ENCODE peak calls at places on chromosomes 6 and 20, in seven cellular contexts. V is SK-N-SH, C is K562, Q is HCT116, W is HepG2, K is H1, A is GM12878. X is an unnamed sample.

GRCh38 chr6:73134588-73134987 is 90.7 kb downstream of the KHDC1L start:
- DNase-seq in V (peak), C (peak), Q (peak), W (peak), K (peak), A (no peak), X (peak)

GRCh38 chr6:32290886-32291450 is 67.1 kb upstream of the NOTCH4 start:
- DNase-seq in V (no peak), C (no peak), Q (no peak), W (no peak), K (no peak), A (no peak), X (no peak)

GRCh38 chr6:168675375-168675774 is 234.4 kb downstream of the SMOC2 start:
- DNase-seq in V (no peak), C (no peak), Q (no peak), W (no peak), K (no peak), A (no peak), X (no peak)

GRCh38 chr6:48086187-48086586 is 24.8 kb downstream of the PTCHD4 start:
- DNase-seq in V (no peak), C (no peak), Q (no peak), W (no peak), K (no peak), A (no peak), X (no peak)

GRCh38 chr6:11055127-11055627 is 11.1 kb upstream of the ELOVL2 start:
- DNase-seq in V (no peak), C (no peak), Q (no peak), W (peak), K (no peak), A (no peak), X (no peak)

GRCh38 chr6:42978487-42978792 is 541 bp downstream of the PEX6 start:
- DNase-seq in V (no peak), C (peak), Q (no peak), W (no peak), K (no peak), A (no peak), X (no peak)

GRCh38 chr6:159094444-159095252 is 49.9 kb upstream of the TAGAP start:
- DNase-seq in V (no peak), C (no peak), Q (no peak), W (no peak), K (no peak), A (no peak), X (no peak)

GRCh38 chr20:51340451-51340840 is 202.1 kb downstream of the NFATC2 start:
- DNase-seq in V (no peak), C (peak), Q (no peak), W (no peak), K (no peak), A (no peak), X (no peak)

GRCh38 chr6:31575335-31575901 is at the start of gene TNF:
- DNase-seq in V (no peak), C (no peak), Q (no peak), W (no peak), K (no peak), A (peak), X (peak)

GRCh38 chr6:122322824-122323223 is 76.6 kb upstream of the HSF2 start:
- DNase-seq in V (peak), C (no peak), Q (no peak), W (no peak), K (no peak), A (no peak), X (no peak)

GRCh38 chr6:53793318-53793975 is 1.4 kb upstream of the LRRC1 start:
- DNase-seq in V (peak), C (no peak), Q (peak), W (peak), K (no peak), A (no peak), X (peak)

DNA sequence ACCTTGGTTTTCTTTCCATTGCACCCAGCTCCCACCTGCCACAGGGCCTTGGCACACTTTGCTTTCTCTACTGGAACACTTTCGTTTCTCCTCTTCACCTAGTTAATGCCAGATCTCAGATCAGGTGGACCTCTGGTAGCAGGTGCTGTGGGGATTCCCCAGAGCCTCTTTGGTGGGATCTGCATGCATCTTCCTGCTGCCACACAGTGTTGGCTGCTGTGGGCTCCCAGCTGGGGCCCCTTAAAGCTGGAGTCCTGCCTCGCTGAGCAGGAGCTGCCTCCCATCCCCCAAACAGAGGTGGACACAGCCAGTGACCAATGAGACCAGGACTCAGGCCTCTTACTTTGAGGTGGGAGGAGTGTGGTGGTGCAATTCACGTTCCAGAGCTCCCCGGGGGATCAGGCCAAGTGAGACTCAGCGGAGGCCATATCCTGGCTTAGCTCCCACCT is 28.4 kb downstream of the CEBPB start:
- DNase-seq in V (no peak), C (peak), Q (no peak), W (peak), K (no peak), A (no peak), X (no peak)
- TF ChIP-seq JUND in V (no peak), C (no peak), Q (no peak), W (no peak), K (no peak), A (no peak), X (no peak)

DNA sequence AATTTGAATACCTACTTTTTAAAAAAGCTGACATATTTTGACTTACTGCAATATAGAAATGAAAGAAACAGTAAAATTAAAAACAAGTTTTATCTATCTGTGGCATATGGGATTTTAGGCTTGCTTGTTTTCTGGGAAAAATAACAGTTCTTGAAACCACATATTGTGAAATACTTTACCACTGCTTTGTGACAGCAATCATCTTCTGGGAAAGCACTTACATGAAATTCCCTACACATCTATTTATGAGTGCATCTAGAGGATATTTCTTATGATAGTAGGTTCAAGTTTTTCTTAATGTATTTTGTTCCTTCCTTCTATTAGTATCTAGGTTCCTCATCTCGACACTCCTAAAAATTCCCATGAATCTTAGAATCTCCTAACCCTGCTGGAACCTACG is 75.2 kb downstream of the STXBP5 start:
- DNase-seq in V (no peak), C (no peak), Q (no peak), W (no peak), K (no peak), A (no peak), X (no peak)
- TF ChIP-seq JUND in V (no peak), C (no peak), Q (no peak), W (no peak), K (no peak), A (no peak), X (no peak)

GRCh38 chr6:41780623-41781301 is at the start of gene PRICKLE4:
- DNase-seq in V (peak), C (peak), Q (no peak), W (no peak), K (no peak), A (no peak), X (no peak)
- TF ChIP-seq JUND in V (no peak), C (no peak), Q (no peak), W (no peak), K (no peak), A (no peak), X (no peak)

DNA sequence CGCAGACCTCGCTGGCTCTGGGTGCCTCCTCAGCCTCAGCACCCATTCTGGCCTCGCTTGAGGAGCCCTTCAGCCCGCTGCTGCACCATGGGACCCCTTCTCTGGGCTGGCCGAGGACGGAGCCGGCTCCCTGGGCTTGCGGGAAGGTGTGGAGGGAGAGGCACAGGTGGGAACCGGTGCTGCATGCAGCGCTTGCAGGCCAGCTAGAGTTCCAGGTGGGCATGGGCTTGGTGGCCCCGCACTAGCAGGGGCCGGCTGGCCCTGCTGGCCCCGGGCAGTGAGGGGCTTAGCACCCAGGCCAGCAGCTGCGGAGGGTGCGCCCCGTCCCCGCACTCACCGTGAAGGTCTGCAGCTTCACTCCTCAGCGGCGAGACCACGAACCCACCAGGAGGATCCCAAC is 30.4 kb downstream of the DEFB114 start:
- DNase-seq in V (no peak), C (no peak), Q (no peak), W (no peak), K (no peak), A (no peak), X (no peak)
- TF ChIP-seq JUND in V (no peak), C (no peak), Q (no peak), W (no peak), K (no peak), A (no peak), X (no peak)

GRCh38 chr20:52799130-52799529 is 173.0 kb upstream of the TSHZ2 start:
- DNase-seq in V (no peak), C (no peak), Q (no peak), W (no peak), K (no peak), A (no peak), X (no peak)

GRCh38 chr20:52804455-52804966 is 167.6 kb upstream of the TSHZ2 start:
- DNase-seq in V (no peak), C (no peak), Q (no peak), W (no peak), K (no peak), A (no peak), X (no peak)

GRCh38 chr20:52798124-52798523 is 174.0 kb upstream of the TSHZ2 start:
- DNase-seq in V (no peak), C (no peak), Q (no peak), W (no peak), K (no peak), A (no peak), X (no peak)

GRCh38 chr20:52801628-52802006 is 170.5 kb upstream of the TSHZ2 start:
- DNase-seq in V (peak), C (no peak), Q (no peak), W (no peak), K (no peak), A (no peak), X (no peak)

GRCh38 chr20:52800734-52801627 is 171.2 kb upstream of the TSHZ2 start:
- DNase-seq in V (peak), C (no peak), Q (no peak), W (no peak), K (no peak), A (no peak), X (no peak)
- TF ChIP-seq JUND in V (no peak), C (no peak), Q (no peak), W (no peak), K (no peak), A (no peak), X (no peak)

GRCh38 chr6:37673436-37673835 is 24.2 kb downstream of the MDGA1 start:
- DNase-seq in V (no peak), C (no peak), Q (no peak), W (no peak), K (no peak), A (no peak), X (no peak)

GRCh38 chr6:37675100-37675499 is 22.6 kb downstream of the MDGA1 start:
- DNase-seq in V (no peak), C (no peak), Q (no peak), W (no peak), K (no peak), A (no peak), X (no peak)

GRCh38 chr6:37676071-37676470 is 21.6 kb downstream of the MDGA1 start:
- DNase-seq in V (no peak), C (no peak), Q (no peak), W (no peak), K (no peak), A (no peak), X (no peak)

GRCh38 chr6:37674161-37674560 is 23.5 kb downstream of the MDGA1 start:
- DNase-seq in V (peak), C (no peak), Q (no peak), W (no peak), K (no peak), A (no peak), X (no peak)

GRCh38 chr6:37675606-37676005 is 22.1 kb downstream of the MDGA1 start:
- DNase-seq in V (no peak), C (no peak), Q (no peak), W (no peak), K (no peak), A (no peak), X (no peak)
- TF ChIP-seq JUND in V (no peak), C (no peak), Q (no peak), W (no peak), K (no peak), A (no peak), X (no peak)

GRCh38 chr20:38633577-38634093 is 32.0 kb downstream of the ARHGAP40 start:
- DNase-seq in V (peak), C (peak), Q (peak), W (peak), K (peak), A (no peak), X (peak)
- TF ChIP-seq JUND in V (no peak), C (peak), Q (no peak), W (no peak), K (no peak), A (no peak), X (no peak)